ENCODE peak calls at places on chromosomes 6 and 20, in four cellular contexts. Y is dorsolateral prefrontal cortex, L is tibial nerve, C is small intestine. D is an unnamed sample.

GRCh38 chr6:137315081-137315480 is 95.9 kb upstream of the IFNGR1 start:
- DNase-seq in Y (no peak), L (peak), C (no peak), D (no peak)

GRCh38 chr6:26554669-26555504 is 16.7 kb downstream of the HMGN4 start:
- DNase-seq in Y (no peak), L (no peak), C (peak), D (peak)

GRCh38 chr6:3226422-3227362 is 761 bp downstream of the TUBB2B start:
- DNase-seq in Y (no peak), L (no peak), C (no peak), D (no peak)

GRCh38 chr6:134425521-134426316 is 107.8 kb upstream of the SGK1 start:
- DNase-seq in Y (no peak), L (no peak), C (no peak), D (no peak)

GRCh38 chr6:157693867-157694266 is 129.2 kb upstream of the SNX9 start:
- DNase-seq in Y (no peak), L (no peak), C (no peak), D (no peak)

GRCh38 chr20:57282691-57283361 is 16.4 kb upstream of the BMP7 start:
- DNase-seq in Y (no peak), L (no peak), C (no peak), D (peak)

GRCh38 chr6:32815115-32815514 is 1.7 kb downstream of the HLA-DOB start:
- DNase-seq in Y (no peak), L (peak), C (no peak), D (no peak)

GRCh38 chr20:46635514-46636091 is 15.7 kb downstream of the SLC13A3 start:
- DNase-seq in Y (no peak), L (no peak), C (no peak), D (no peak)

GRCh38 chr6:41947581-41948220 is 6.1 kb upstream of the CCND3 start:
- DNase-seq in Y (no peak), L (no peak), C (no peak), D (no peak)

GRCh38 chr20:19423892-19424620 is 211.6 kb downstream of the SLC24A3 start:
- DNase-seq in Y (no peak), L (no peak), C (no peak), D (no peak)

GRCh38 chr6:125858427-125859320 is 67.9 kb downstream of the NCOA7 start:
- DNase-seq in Y (peak), L (peak), C (peak), D (no peak)

GRCh38 chr6:21984551-21984950 is 312.3 kb downstream of the PRL start:
- DNase-seq in Y (no peak), L (no peak), C (no peak), D (no peak)

GRCh38 chr6:108969776-108970175 is 121.6 kb downstream of the ARMC2 start:
- DNase-seq in Y (no peak), L (no peak), C (no peak), D (no peak)

GRCh38 chr6:11212625-11213024 is 19.8 kb downstream of the NEDD9 start:
- DNase-seq in Y (no peak), L (peak), C (no peak), D (no peak)

GRCh38 chr6:147642458-147642857 is 134.0 kb downstream of the SAMD5 start:
- DNase-seq in Y (no peak), L (no peak), C (no peak), D (no peak)

GRCh38 chr6:169798764-169799473 is 47.5 kb downstream of the ERMARD start:
- DNase-seq in Y (no peak), L (no peak), C (no peak), D (no peak)
- H3K27ac ChIP-seq in Y (peak), L (no peak), C (no peak), D (no peak)

GRCh38 chr6:168606722-168607121 is 165.7 kb downstream of the SMOC2 start:
- DNase-seq in Y (no peak), L (no peak), C (no peak), D (no peak)

GRCh38 chr6:168607272-168608112 is 166.5 kb downstream of the SMOC2 start:
- DNase-seq in Y (no peak), L (no peak), C (no peak), D (no peak)

GRCh38 chr6:168609026-168609685 is 168.2 kb downstream of the SMOC2 start:
- DNase-seq in Y (no peak), L (no peak), C (peak), D (no peak)

GRCh38 chr6:168609914-168610490 is 169.0 kb downstream of the SMOC2 start:
- DNase-seq in Y (no peak), L (no peak), C (peak), D (no peak)

GRCh38 chr6:168608113-168608400 is 167.1 kb downstream of the SMOC2 start:
- DNase-seq in Y (no peak), L (no peak), C (no peak), D (no peak)
- H3K27ac ChIP-seq in Y (no peak), L (no peak), C (no peak), D (no peak)

DNA sequence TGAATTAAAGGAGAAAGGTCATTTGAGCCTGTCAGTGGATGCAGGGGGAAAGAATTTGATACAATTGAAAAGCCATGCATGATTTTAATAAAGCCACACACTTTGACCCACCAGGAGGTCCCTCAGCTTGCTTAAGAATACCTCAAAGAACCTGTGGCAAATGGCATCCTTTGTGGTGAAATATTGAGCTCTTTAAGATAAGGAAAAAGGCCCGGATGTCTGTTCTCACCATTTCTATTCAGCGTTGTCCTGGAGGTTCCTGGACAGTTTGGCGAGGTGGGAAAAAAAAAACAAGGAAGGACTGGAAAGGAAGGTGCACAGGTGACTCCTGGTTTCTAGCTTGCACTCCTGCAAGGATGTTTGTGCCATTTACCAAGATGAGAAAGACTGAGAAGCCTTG is 91.0 kb downstream of the TOX2 start:
- DNase-seq in Y (no peak), L (no peak), C (no peak), D (no peak)
- H3K27ac ChIP-seq in Y (no peak), L (no peak), C (no peak), D (no peak)

DNA sequence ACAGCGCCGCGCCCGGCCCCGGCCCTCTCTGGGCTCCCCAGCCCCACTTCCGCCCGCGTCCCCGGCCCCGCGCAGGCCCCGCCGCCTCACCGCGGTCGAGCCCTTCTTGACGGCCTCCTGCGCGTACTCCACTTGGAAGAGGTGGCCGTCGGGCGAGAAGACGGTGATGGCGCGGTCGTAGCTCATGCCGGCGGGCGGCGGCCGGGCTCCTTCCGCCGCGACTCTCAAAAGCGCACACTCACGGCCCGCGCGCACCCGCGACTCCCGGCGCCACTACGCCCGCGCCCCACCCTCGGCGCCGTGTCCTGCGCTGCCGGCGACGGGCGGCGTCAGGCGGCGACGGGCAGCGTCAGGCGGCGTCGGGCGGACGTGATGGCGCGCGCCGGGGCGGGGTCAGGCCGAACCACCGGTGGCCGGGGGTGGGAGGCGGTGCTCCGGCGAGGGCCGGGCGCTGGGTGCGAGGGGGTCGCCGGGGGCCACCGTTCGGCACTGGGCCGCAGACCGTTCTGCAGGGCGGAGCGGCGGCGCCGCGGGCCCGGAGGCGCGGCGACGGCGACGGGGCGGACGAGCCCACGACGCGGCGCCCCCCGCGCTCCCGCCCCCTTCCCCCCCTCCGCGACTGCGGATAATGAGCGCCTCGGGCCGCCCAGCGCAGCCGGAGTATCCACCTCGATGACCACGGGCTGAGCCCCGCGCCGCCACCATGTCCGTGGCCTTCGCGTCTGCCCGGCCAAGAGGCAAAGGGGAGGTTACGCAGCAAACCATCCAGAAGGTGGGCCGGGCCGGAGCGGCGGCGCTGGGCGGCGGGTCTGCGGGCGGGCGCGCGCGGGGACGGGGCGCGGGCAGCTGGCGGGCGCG is at the start of the genes PSMA7 and SS18L1:
- DNase-seq in Y (peak), L (peak), C (peak), D (peak)
- H3K27ac ChIP-seq in Y (peak), L (peak), C (peak), D (peak)

GRCh38 chr6:127032971-127033370 is 85.5 kb upstream of the RSPO3 start:
- DNase-seq in Y (peak), L (no peak), C (no peak), D (no peak)
- H3K27ac ChIP-seq in Y (no peak), L (no peak), C (no peak), D (no peak)

D was measured in caudate nucleus.